ENCODE peak calls at places on chromosomes 2 and 18, in six cellular contexts. V, K, S, R, O and Y are unnamed samples.

GRCh38 chr2:54824582-54824981 is 101.1 kb downstream of the EML6 start:
- DNase-seq in K (no peak), R (no peak), V (no peak), O (no peak), S (no peak), Y (no peak)

GRCh38 chr2:230927711-230928341 is 2.8 kb upstream of the GPR55 start:
- DNase-seq in S (no peak), V (no peak), K (no peak), O (no peak), R (no peak), Y (no peak)

GRCh38 chr2:85457877-85458316 is 39.4 kb downstream of the SH2D6 start:
- DNase-seq in K (no peak), S (no peak), O (no peak), V (no peak), R (no peak), Y (no peak)

GRCh38 chr2:58731488-58731869 is 490.4 kb upstream of the FANCL start:
- DNase-seq in V (no peak), O (no peak), S (no peak), R (no peak), K (no peak), Y (no peak)

GRCh38 chr2:105518897-105519296 is 120.0 kb upstream of the FHL2 start:
- DNase-seq in O (no peak), S (no peak), K (no peak), V (no peak), R (no peak), Y (peak; percentile 23)

GRCh38 chr18:22977847-22978701 is 44.9 kb downstream of the RBBP8 start:
- DNase-seq in S (no peak), O (no peak), R (no peak), V (no peak), K (no peak), Y (peak; percentile 30)

GRCh38 chr2:145736901-145737300 is 1217.0 kb upstream of the ZEB2 start:
- DNase-seq in R (no peak), S (no peak), V (no peak), K (no peak), O (no peak), Y (no peak)

GRCh38 chr2:202681688-202682205 is 47.0 kb downstream of the FAM117B start:
- DNase-seq in V (no peak), K (no peak), S (no peak), R (no peak), O (no peak), Y (no peak)

GRCh38 chr2:70145851-70146739 is 44.7 kb downstream of the C2orf42 start:
- DNase-seq in O (no peak), S (no peak), V (no peak), R (no peak), K (no peak), Y (no peak)

GRCh38 chr2:229282758-229283546 is 11.9 kb upstream of the PID1 start:
- DNase-seq in R (no peak), V (no peak), K (no peak), S (no peak), O (no peak), Y (no peak)

GRCh38 chr2:62794791-62795190 is 89.3 kb downstream of the EHBP1 start:
- DNase-seq in S (no peak), K (no peak), R (no peak), V (no peak), O (no peak), Y (no peak)